ENCODE peak calls at places on chromosomes 11 and 22, in ten cellular contexts. J is neural progenitor cell, U is psoas muscle, Z is HepG2, X is prostate gland, E is body of pancreas, B is dorsolateral prefrontal cortex, N is fibroblast of lung, W is spleen, S is tibial nerve. D is an unnamed sample.

GRCh38 chr11:112025682-112026081 is 474 bp downstream of the DLAT start:
- DNase-seq in Z (peak; percentile 4), B (no peak), W (no peak), N (peak; percentile 19), S (no peak), U (no peak), E (no peak), X (no peak), J (no peak), D (peak; percentile 13)

GRCh38 chr11:95230054-95231034 is 658 bp downstream of the SESN3 start:
- DNase-seq in B (peak; percentile 12), X (peak; percentile 14), E (peak; percentile 14), U (peak; percentile 59), S (no peak), W (no peak), J (peak; percentile 53), Z (no peak), N (peak; percentile 15), D (peak; percentile 34)

GRCh38 chr11:110200836-110201235 is 95.6 kb downstream of the RDX start:
- DNase-seq in J (no peak), B (no peak), Z (no peak), U (no peak), N (no peak), S (no peak), X (no peak), W (no peak), E (no peak), D (no peak)

GRCh38 chr11:59207988-59208432 is 4.7 kb downstream of the MPEG1 start:
- DNase-seq in B (no peak), W (no peak), U (no peak), E (peak; percentile 60), J (peak; percentile 62), N (peak; percentile 72), S (no peak), X (peak; percentile 52), Z (peak; percentile 48), D (peak; percentile 71)

GRCh38 chr11:6269994-6270393 is 10.4 kb downstream of the CCKBR start:
- DNase-seq in Z (no peak), N (no peak), X (no peak), W (peak; percentile 79), E (no peak), S (no peak), J (peak; percentile 10), B (no peak), U (no peak), D (no peak)

GRCh38 chr11:83025267-83025704 is 46.4 kb downstream of the RAB30 start:
- DNase-seq in N (no peak), Z (peak; percentile 55), W (no peak), E (no peak), S (no peak), B (no peak), X (no peak), U (no peak), J (no peak), D (peak; percentile 46)

GRCh38 chr22:26461188-26461810 is 22.3 kb downstream of the HPS4 start:
- DNase-seq in J (peak; percentile 86), S (peak; percentile 32), Z (peak; percentile 24), N (peak; percentile 37), U (peak; percentile 75), B (peak; percentile 66), X (peak; percentile 54), E (peak; percentile 52), W (no peak), D (no peak)

GRCh38 chr11:59429924-59430516 is 3.8 kb upstream of the OR5A2 start:
- DNase-seq in B (no peak), W (no peak), Z (peak; percentile 53), J (peak; percentile 79), X (no peak), E (peak; percentile 29), S (no peak), U (no peak), N (peak; percentile 53), D (peak; percentile 76)

GRCh38 chr11:118211006-118211405 is 13.8 kb downstream of the JAML start:
- DNase-seq in W (no peak), N (no peak), E (no peak), J (peak; percentile 82), Z (no peak), X (no peak), B (peak; percentile 41), U (no peak), S (no peak), D (no peak)

GRCh38 chr22:41030891-41031290 is 61.5 kb upstream of the EP300 start:
- DNase-seq in S (no peak), J (no peak), E (no peak), W (no peak), Z (no peak), N (peak; percentile 55), B (no peak), X (no peak), U (no peak), D (no peak)

GRCh38 chr22:27252282-27253049 is 549.1 kb downstream of the MN1 start:
- DNase-seq in S (no peak), W (no peak), X (no peak), B (no peak), U (peak; percentile 69), N (peak; percentile 85), E (peak; percentile 38), J (no peak), Z (no peak), D (no peak)

GRCh38 chr11:59283825-59284772 is 71.4 kb upstream of the MPEG1 start:
- DNase-seq in U (no peak), B (no peak), E (peak; percentile 49), W (no peak), N (peak; percentile 63), S (peak; percentile 23), J (peak; percentile 59), Z (peak; percentile 40), X (peak; percentile 41), D (peak; percentile 67)

GRCh38 chr22:36612458-36612857 is 83.5 kb upstream of the EIF3D start:
- DNase-seq in S (no peak), J (no peak), U (no peak), W (no peak), E (peak; percentile 64), X (no peak), N (no peak), B (no peak), Z (no peak), D (no peak)

GRCh38 chr11:133064152-133064877 is 468.0 kb downstream of the OPCML start:
- DNase-seq in U (peak; percentile 77), X (no peak), S (peak; percentile 20), E (peak; percentile 71), W (peak; percentile 82), N (peak; percentile 74), B (peak; percentile 58), J (peak; percentile 92), Z (peak; percentile 16), D (peak; percentile 37)

GRCh38 chr11:35554491-35555237 is 29.2 kb upstream of the PAMR1 start:
- DNase-seq in S (no peak), E (no peak), U (no peak), W (no peak), N (no peak), Z (no peak), J (no peak), B (no peak), X (no peak), D (no peak)

GRCh38 chr11:380095-380480 is 10.8 kb downstream of the B4GALNT4 start:
- DNase-seq in W (no peak), Z (no peak), U (no peak), S (no peak), E (no peak), B (no peak), N (no peak), X (no peak), J (no peak), D (no peak)

GRCh38 chr11:72581067-72581466 is 93.2 kb downstream of the PDE2A start:
- DNase-seq in X (no peak), Z (no peak), W (peak; percentile 63), J (no peak), N (no peak), B (no peak), S (no peak), E (peak; percentile 3), U (peak; percentile 18), D (no peak)
- H3K27ac ChIP-seq in X (no peak overlapping the region), Z (no peak overlapping the region), W (no peak overlapping the region), J (no peak overlapping the region), N (no peak overlapping the region), B (no peak overlapping the region), S (no peak overlapping the region), E (no peak overlapping the region), U (no peak overlapping the region), D (no peak overlapping the region)

GRCh38 chr11:127133061-127133460 is 132.5 kb upstream of the KIRREL3 start:
- DNase-seq in J (no peak), U (no peak), N (no peak), B (no peak), Z (no peak), S (no peak), X (no peak), W (no peak), E (no peak), D (no peak)
- H3K4me3 ChIP-seq in J (no peak overlapping the region), U (no peak overlapping the region), N (no peak overlapping the region), B (no peak overlapping the region), Z (no peak overlapping the region), S (no peak overlapping the region), X (no peak overlapping the region), W (no peak overlapping the region), E (no peak overlapping the region), D (no peak overlapping the region)

DNA sequence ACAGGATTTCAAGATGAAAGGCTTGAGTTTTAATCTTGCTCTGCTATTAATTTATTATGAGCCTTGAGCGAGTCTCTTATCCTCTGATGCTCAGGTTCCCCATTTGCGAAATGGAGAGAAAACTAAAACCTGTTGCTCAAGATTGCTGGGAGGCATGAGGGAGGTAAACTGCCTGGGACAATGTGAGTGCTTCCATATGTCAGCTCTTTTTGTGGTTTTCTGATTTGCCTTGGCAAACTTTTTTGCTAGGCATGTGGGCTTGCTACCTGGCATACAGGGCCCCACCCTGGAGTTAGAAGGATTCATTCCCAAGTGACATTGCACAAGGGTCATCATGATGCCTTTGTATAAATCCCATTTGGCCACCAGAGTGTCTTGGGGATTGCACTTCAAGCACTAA is 22.4 kb downstream of the TSPAN18 start:
- DNase-seq in B (no peak), Z (no peak), X (no peak), U (no peak), E (no peak), S (no peak), J (no peak), N (no peak), W (no peak), D (no peak)
- H3K27ac ChIP-seq in B (no peak overlapping the region), Z (no peak overlapping the region), X (no peak overlapping the region), U (no peak overlapping the region), E (no peak overlapping the region), S (no peak overlapping the region), J (no peak overlapping the region), N (no peak overlapping the region), W (no peak overlapping the region), D (no peak overlapping the region)

DNA sequence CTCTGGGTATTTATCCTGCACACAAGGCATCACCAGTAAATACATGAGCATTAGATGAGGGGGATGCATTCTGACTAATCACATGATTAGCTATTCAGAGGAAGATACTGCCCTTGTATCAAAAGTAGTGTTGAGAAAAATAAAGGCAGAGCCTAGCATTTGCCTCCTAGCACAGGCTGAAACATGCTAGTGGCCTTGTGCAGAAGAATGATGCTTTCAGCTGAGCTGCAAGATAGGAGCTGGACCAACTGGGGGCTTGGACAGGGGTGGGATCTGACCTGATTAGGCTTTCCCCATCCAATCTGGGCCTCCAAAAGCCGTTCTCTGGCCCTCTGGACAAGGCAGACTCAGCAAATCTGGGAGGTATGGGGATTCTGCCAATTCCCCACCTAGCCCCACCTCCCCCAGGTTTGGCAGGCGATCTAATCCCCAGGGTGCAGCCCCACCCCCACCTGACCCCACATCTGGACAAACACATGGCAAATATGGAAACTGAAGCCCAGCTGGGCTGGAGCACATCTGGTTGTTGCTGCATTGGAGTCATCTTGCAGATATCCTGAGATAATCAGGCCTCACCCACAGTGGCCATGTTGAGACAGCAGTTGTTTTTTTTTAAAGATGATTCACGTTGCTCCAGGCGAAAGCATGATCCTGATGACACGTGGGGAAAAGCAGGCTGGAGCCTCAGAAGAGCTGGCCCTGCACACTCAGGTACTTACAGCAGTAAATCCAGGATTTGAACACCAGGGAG is 4.4 kb upstream of the MISFA start:
- DNase-seq in B (no peak), N (peak; percentile 76), E (no peak), U (no peak), W (no peak), Z (no peak), X (no peak), S (no peak), J (no peak), D (no peak)
- H3K4me3 ChIP-seq in B (no peak overlapping the region), N (no peak overlapping the region), E (no peak overlapping the region), U (no peak overlapping the region), W (no peak overlapping the region), Z (no peak overlapping the region), X (no peak overlapping the region), S (no peak overlapping the region), J (no peak overlapping the region), D (no peak overlapping the region)

D was measured in MM.1S.